ENCODE peak calls at places on chromosome 7, in eight cellular contexts. J, N, O, X, G, I, Y and V are unnamed samples.

GRCh38 chr7:137289101-137289500 is 54.4 kb downstream of the PTN start:
- DNase-seq in Y (no peak), N (no peak), I (no peak), X (no peak), J (no peak), O (no peak), G (no peak), V (no peak)

GRCh38 chr7:140595468-140596147 is 45.0 kb downstream of the DENND2A start:
- DNase-seq in I (no peak), Y (no peak), J (no peak), O (no peak), N (no peak), G (no peak), X (no peak), V (no peak)

GRCh38 chr7:159061674-159062212 is 82.9 kb downstream of the VIPR2 start:
- DNase-seq in I (no peak), O (no peak), X (no peak), Y (no peak), J (no peak), N (no peak), G (no peak), V (peak)

GRCh38 chr7:123285076-123285700 is 85.4 kb upstream of the SLC13A1 start:
- DNase-seq in X (no peak), N (no peak), I (no peak), Y (no peak), J (no peak), G (no peak), O (no peak), V (no peak)

GRCh38 chr7:34719651-34720050 is 61.6 kb downstream of the NPSR1 start:
- DNase-seq in J (no peak), G (no peak), Y (no peak), I (no peak), X (no peak), N (no peak), O (no peak), V (no peak)

GRCh38 chr7:148939128-148939747 is 55.1 kb upstream of the EZH2 start:
- DNase-seq in Y (no peak), N (no peak), J (no peak), I (no peak), G (no peak), X (no peak), O (no peak), V (no peak)

GRCh38 chr7:139897422-139898085 is 68.5 kb downstream of the TBXAS1 start:
- DNase-seq in J (no peak), X (no peak), Y (no peak), O (no peak), N (no peak), G (no peak), I (no peak), V (no peak)

GRCh38 chr7:40219917-40220316 is 85.1 kb downstream of the SUGCT start:
- DNase-seq in I (no peak), G (peak), X (no peak), J (no peak), Y (no peak), O (no peak), N (no peak), V (no peak)

GRCh38 chr7:38795596-38795995 is 113.4 kb downstream of the VPS41 start:
- DNase-seq in I (no peak), J (no peak), N (no peak), Y (no peak), X (no peak), G (no peak), O (no peak), V (no peak)

GRCh38 chr7:21939136-21939857 is 6.4 kb downstream of the CDCA7L start:
- DNase-seq in O (no peak), I (no peak), J (no peak), Y (no peak), G (no peak), X (no peak), N (no peak), V (no peak)

GRCh38 chr7:122983261-122983660 is 12.2 kb downstream of the TAS2R16 start:
- DNase-seq in N (no peak), J (no peak), G (no peak), X (no peak), O (no peak), Y (no peak), I (no peak), V (no peak)

GRCh38 chr7:4730971-4731370 is 44.5 kb upstream of the AP5Z1 start:
- DNase-seq in N (no peak), I (no peak), G (no peak), O (no peak), Y (no peak), X (no peak), J (no peak), V (no peak)

GRCh38 chr7:4731803-4732202 is 43.6 kb upstream of the AP5Z1 start:
- DNase-seq in I (no peak), X (no peak), Y (no peak), J (no peak), N (no peak), G (no peak), O (no peak), V (no peak)

GRCh38 chr7:4737300-4737699 is 38.1 kb upstream of the AP5Z1 start:
- DNase-seq in I (no peak), G (no peak), O (no peak), Y (no peak), J (no peak), N (no peak), X (no peak), V (no peak)

GRCh38 chr7:4733936-4734528 is 41.4 kb upstream of the AP5Z1 start:
- DNase-seq in J (no peak), Y (no peak), N (no peak), G (no peak), O (no peak), I (no peak), X (no peak), V (no peak)

DNA sequence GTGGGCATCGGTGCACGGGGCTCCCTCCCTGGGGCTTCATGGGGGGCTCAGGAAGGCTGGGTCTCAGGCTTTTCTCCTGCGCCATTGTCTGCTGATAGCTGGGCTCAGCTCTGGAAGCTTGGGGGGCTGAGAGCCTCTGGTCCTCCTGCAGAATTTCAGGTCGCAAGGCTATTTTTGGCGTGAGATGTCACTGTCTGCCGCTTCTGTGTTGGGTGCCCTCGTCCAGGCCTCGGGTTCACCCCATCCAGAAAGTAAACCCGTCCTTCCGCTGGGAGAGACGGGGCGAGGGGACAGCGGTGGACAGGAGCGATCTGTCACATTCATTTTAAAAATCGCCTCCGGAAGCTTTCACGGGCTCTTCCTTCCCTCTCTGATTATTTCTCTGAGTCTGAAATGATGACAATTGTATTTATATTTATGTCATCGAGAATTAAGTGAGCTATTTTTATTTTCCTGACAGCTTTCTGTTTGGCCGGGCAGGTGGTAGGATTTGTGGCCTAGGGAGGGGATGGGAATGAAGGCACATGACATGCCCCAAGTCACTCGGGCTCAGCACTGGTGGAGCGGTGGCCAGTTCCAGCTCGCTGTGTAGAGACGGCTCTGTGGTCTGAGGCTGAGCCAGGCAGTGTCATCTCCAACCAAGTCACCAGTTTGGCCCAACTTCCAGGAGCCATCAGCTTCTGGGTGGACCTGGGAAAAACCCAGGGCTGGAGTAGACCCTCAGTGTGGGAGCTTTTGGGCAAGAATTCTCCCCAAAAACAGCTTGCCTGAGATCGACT is 40.6 kb upstream of the AP5Z1 start:
- DNase-seq in Y (no peak), N (no peak), O (no peak), X (peak), G (no peak), J (no peak), I (no peak), V (no peak)
- H3K27ac ChIP-seq in Y (no peak), N (peak), O (no peak), X (peak), G (no peak), J (no peak), I (no peak), V (no peak)

GRCh38 chr7:142481548-142481947 is 223.7 kb upstream of the PRSS58 start:
- DNase-seq in J (no peak), I (no peak), O (no peak), X (no peak), G (peak), Y (no peak), N (no peak), V (no peak)
- TF ChIP-seq POLR2A in J (no peak), I (no peak), O (no peak), X (no peak), G (no peak), Y (no peak), N (no peak), V (no peak)

DNA sequence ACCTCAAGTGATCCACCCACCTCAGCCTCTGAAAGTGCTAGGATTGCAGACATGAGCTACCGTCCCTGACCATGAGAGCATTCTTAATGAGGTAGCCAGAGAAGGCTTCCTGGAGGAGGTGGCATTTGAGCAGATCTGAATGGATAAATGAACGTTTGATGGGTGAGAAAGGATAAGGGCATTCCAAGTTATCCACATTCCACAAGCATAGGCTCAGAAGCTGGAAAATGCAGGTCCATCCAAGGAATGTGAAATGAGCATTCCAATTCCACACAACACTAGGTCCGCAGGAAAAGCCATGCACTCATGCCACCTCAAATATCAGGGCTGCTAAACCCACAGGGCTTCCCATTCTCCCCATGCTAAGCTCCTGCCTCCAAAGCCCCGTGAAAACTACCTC is 17.0 kb downstream of the TMEM130 start:
- DNase-seq in I (no peak), Y (no peak), O (no peak), J (no peak), N (no peak), G (peak), X (no peak), V (no peak)
- H3K27ac ChIP-seq in I (no peak), Y (no peak), O (no peak), J (no peak), N (no peak), G (peak), X (no peak), V (no peak)

DNA sequence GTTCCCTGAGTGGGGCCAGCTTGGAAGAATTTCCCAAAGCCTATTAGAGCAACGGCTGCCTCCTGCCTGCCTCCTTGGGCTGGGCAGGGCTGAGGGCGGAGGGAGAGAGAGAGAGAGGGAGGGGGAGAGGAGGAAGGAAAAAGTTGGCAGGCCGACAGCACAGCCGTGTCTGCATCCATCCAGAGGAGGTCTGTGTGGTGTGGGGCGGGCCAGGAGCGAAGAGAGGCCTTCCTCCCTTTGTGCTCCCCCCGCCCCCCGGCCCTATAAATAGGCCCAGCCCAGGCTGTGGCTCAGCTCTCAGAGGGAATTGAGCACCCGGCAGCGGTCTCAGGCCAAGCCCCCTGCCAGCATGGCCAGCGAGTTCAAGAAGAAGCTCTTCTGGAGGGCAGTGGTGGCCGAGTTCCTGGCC is at the start of gene AQP1:
- DNase-seq in G (no peak), N (peak), I (peak), Y (peak), O (peak), J (peak), X (no peak), V (peak)
- TF ChIP-seq POLR2A in G (no peak), N (peak), I (peak), Y (no peak), O (peak), J (peak), X (peak), V (no peak)

GRCh38 chr7:2374830-2375728 is 20.5 kb downstream of the EIF3B start:
- DNase-seq in G (no peak), J (no peak), I (no peak), Y (no peak), N (no peak), X (peak), O (no peak), V (no peak)

GRCh38 chr7:2373124-2373556 is 18.5 kb downstream of the EIF3B start:
- DNase-seq in N (no peak), G (no peak), Y (no peak), X (peak), I (no peak), J (peak), O (no peak), V (peak)

GRCh38 chr7:2373646-2374045 is 19.0 kb downstream of the EIF3B start:
- DNase-seq in Y (no peak), I (no peak), J (no peak), O (no peak), N (no peak), G (no peak), X (no peak), V (no peak)

GRCh38 chr7:2372724-2373123 is 18.1 kb downstream of the EIF3B start:
- DNase-seq in Y (no peak), N (no peak), G (no peak), J (no peak), O (no peak), I (no peak), X (no peak), V (no peak)

GRCh38 chr7:2374401-2374800 is 19.8 kb downstream of the EIF3B start:
- DNase-seq in Y (no peak), X (no peak), I (no peak), O (no peak), J (no peak), N (no peak), G (no peak), V (no peak)
- H3K27ac ChIP-seq in Y (no peak), X (peak), I (no peak), O (no peak), J (peak), N (no peak), G (no peak), V (no peak)

DNA sequence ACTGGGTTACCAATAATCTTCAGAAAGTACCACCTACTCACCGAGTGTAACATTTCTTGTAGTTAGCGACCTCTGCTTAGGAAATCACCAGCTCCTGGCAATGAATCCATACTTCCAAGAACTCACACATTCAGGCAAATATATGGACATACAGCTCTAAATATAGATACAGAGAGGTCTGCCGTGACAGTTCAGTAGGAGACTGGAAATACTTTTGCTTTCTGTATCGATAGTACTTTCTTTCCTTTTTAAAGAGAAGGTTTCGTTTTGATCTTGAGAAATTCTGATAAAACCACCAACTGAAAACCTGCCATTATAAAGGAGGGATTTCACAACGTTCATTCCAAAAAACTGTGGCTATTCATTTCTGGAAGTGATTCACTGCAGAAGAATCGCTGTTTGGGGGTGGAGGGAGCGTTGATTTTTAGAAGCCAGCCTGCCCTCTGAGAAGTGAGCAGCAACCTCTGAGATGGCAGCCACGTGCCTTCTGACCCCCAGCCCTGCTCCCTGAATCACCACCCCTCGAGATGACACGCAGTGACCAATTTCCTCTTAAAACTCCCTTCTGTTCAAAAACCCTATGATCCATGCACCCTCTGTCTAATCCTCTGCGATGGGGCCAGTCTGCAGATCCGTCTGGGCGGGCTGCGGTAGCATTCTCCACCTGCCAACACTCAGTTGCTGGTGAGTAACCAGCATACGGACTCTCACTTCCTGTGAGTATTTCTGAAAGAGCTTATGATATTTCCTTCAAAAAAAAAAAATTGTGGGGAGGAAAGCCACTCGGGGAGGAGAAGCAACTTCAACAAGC is 179.1 kb upstream of the KLF14 start:
- DNase-seq in G (peak), Y (peak), I (peak), J (peak), X (no peak), N (peak), O (peak), V (no peak)
- TF ChIP-seq POLR2A in G (peak), Y (peak), I (peak), J (peak), X (peak), N (no peak), O (peak), V (no peak)

GRCh38 chr7:47847207-47847606 is 101.1 kb downstream of the PKD1L1 start:
- DNase-seq in X (no peak), J (no peak), O (no peak), N (no peak), G (no peak), I (no peak), Y (no peak), V (no peak)
- H3K27ac ChIP-seq in X (no peak), J (no peak), O (no peak), N (no peak), G (no peak), I (no peak), Y (no peak), V (no peak)

GRCh38 chr7:121575194-121575766 is 179.2 kb upstream of the FAM3C start:
- DNase-seq in J (no peak), I (no peak), X (no peak), O (no peak), N (no peak), Y (no peak), G (no peak), V (no peak)

GRCh38 chr7:121582258-121582657 is 186.2 kb upstream of the FAM3C start:
- DNase-seq in Y (no peak), I (no peak), X (no peak), O (no peak), J (no peak), G (no peak), N (no peak), V (no peak)

GRCh38 chr7:121578669-121579068 is 182.6 kb upstream of the FAM3C start:
- DNase-seq in J (no peak), X (no peak), N (no peak), I (no peak), O (no peak), G (no peak), Y (no peak), V (no peak)

GRCh38 chr7:121576148-121576921 is 180.2 kb upstream of the FAM3C start:
- DNase-seq in O (no peak), N (no peak), J (peak), Y (no peak), G (no peak), I (no peak), X (no peak), V (no peak)

GRCh38 chr7:121579639-121580038 is 183.5 kb upstream of the FAM3C start:
- DNase-seq in N (no peak), I (no peak), Y (no peak), O (no peak), J (no peak), X (no peak), G (no peak), V (no peak)
- TF ChIP-seq POLR2A in N (no peak), I (no peak), Y (no peak), O (no peak), J (no peak), X (no peak), G (no peak), V (no peak)